ENCODE peak calls at places on chromosome 11, in eight cellular contexts. C is IMR-90, S is GM12878, K is transverse colon, A is body of pancreas, Q is H1, E is prostate gland, N is stomach. O is an unnamed sample.

GRCh38 chr11:74257934-74258553 is 53.4 kb downstream of the P4HA3 start:
- DNase-seq in E (peak; percentile 65), A (peak; percentile 58), C (peak; percentile 82), K (peak; percentile 39), Q (no peak), S (no peak), N (peak; percentile 71), O (peak; percentile 62)

GRCh38 chr11:1194977-1195689 is 27.7 kb upstream of the MUC5B start:
- DNase-seq in Q (no peak), S (no peak), K (peak; percentile 4), N (peak; percentile 26), A (no peak), E (no peak), C (no peak), O (peak; percentile 8)

GRCh38 chr11:12330491-12331231 is 46.7 kb upstream of the PARVA start:
- DNase-seq in C (peak; percentile 7), S (no peak), A (peak; percentile 19), N (no peak), Q (no peak), E (no peak), K (no peak), O (no peak)

GRCh38 chr11:133306019-133306418 is 226.3 kb downstream of the OPCML start:
- DNase-seq in N (no peak), K (no peak), C (no peak), S (no peak), A (no peak), E (no peak), Q (no peak), O (no peak)

GRCh38 chr11:100557830-100558611 is 129.1 kb upstream of the ARHGAP42 start:
- DNase-seq in E (no peak), N (no peak), Q (no peak), K (no peak), S (no peak), C (peak; percentile 63), A (no peak), O (no peak)

GRCh38 chr11:35335226-35335625 is 84.1 kb downstream of the SLC1A2 start:
- DNase-seq in N (no peak), S (no peak), Q (no peak), C (no peak), K (no peak), A (no peak), E (no peak), O (no peak)

GRCh38 chr11:33912405-33913361 is 20.8 kb upstream of the LMO2 start:
- DNase-seq in A (no peak), K (no peak), S (peak; percentile 82), N (no peak), Q (no peak), C (peak; percentile 90), E (no peak), O (no peak)

GRCh38 chr11:34523053-34523452 is 9.5 kb upstream of the ELF5 start:
- DNase-seq in S (no peak), E (no peak), A (no peak), N (no peak), K (no peak), C (no peak), Q (no peak), O (no peak)

GRCh38 chr11:105045897-105046296 is 762 bp upstream of the CARD16 start:
- DNase-seq in C (no peak), N (no peak), S (no peak), A (no peak), Q (no peak), E (no peak), K (no peak), O (no peak)

GRCh38 chr11:119895981-119896380 is 167.0 kb upstream of the NECTIN1 start:
- DNase-seq in N (no peak), A (no peak), K (no peak), S (no peak), E (no peak), Q (no peak), C (no peak), O (no peak)

GRCh38 chr11:2741377-2742131 is 41.8 kb upstream of the KCNQ1OT1 start:
- DNase-seq in A (no peak), N (no peak), Q (no peak), C (peak; percentile 74), S (no peak), E (no peak), K (no peak), O (peak; percentile 69)

GRCh38 chr11:112290462-112290894 is 29.8 kb upstream of the PLET1 start:
- DNase-seq in S (no peak), Q (no peak), A (no peak), C (no peak), K (no peak), E (no peak), N (no peak), O (no peak)

GRCh38 chr11:47858169-47858543 is 10.0 kb upstream of the NUP160 start:
- DNase-seq in E (no peak), K (no peak), S (no peak), N (no peak), C (peak; percentile 72), Q (no peak), A (no peak), O (no peak)

GRCh38 chr11:1748467-1749019 is 1.9 kb downstream of the IFITM10 start:
- DNase-seq in E (no peak), K (no peak), S (no peak), Q (no peak), C (no peak), A (no peak), N (no peak), O (no peak)

GRCh38 chr11:76688146-76688545 is 17.6 kb upstream of the LRRC32 start:
- DNase-seq in S (no peak), K (no peak), Q (no peak), C (no peak), N (no peak), E (no peak), A (no peak), O (no peak)

GRCh38 chr11:103850419-103851165 is 185.8 kb upstream of the DDI1 start:
- DNase-seq in C (peak; percentile 36), S (no peak), A (no peak), E (no peak), N (no peak), Q (no peak), K (no peak), O (no peak)

GRCh38 chr11:64268028-64268686 is 16.3 kb downstream of the BAD start:
- DNase-seq in S (no peak), N (no peak), K (no peak), C (no peak), A (no peak), E (peak; percentile 31), Q (no peak), O (no peak)

GRCh38 chr11:64268687-64269379 is 15.6 kb downstream of the BAD start:
- DNase-seq in A (peak; percentile 83), E (no peak), N (peak; percentile 69), Q (no peak), C (peak; percentile 48), K (peak; percentile 75), S (no peak), O (peak; percentile 93)

GRCh38 chr11:64275031-64275800 is 9.2 kb downstream of the BAD start:
- DNase-seq in K (no peak), Q (no peak), S (no peak), C (no peak), N (no peak), E (no peak), A (no peak), O (no peak)

GRCh38 chr11:64269380-64270234 is 14.9 kb downstream of the BAD start:
- DNase-seq in K (peak; percentile 98), Q (peak; percentile 98), C (peak; percentile 100), N (peak; percentile 98), E (peak; percentile 99), S (peak; percentile 98), A (peak; percentile 99), O (peak; percentile 99)

DNA sequence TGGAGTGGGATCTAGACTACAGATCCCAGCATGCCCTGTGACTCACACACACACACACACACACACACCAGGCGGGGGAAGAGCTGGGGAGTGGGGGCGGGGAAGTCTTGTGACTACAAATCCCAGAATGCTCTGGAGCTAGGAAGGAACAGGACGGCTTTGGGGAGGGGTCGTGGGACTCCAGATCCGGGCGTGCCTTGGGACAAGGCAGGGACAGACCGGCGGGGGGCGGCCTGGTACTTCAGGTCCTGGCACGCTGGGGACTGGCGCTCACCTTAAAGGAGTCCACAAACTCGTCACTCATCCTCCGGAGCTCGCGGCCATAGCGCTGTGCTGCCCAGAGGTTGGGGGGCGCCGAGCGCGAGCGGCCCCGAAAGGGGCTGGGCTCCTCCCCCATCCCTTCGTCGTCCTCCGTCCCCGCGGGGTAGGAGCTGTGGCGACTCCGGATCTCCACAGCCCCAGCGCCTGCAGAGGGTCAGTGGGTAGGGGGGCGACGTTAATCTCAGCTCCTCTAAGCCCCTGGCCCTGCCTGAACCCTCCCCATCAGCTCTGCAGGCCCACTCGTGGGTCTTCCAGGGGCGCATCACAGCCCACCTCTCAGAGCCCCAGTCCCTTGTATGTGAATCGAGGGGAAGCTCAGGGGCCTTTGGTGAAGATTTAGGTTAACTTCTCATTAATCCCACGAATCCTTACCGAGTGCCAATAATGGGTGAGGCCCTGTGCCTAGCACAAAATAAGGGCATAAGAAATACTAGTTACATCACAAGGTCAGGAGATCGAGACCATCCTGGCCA is 12.9 kb downstream of the BAD start:
- DNase-seq in Q (peak; percentile 89), A (peak; percentile 95), N (peak; percentile 92), K (peak; percentile 93), C (peak; percentile 92), E (peak; percentile 94), S (peak; percentile 77), O (peak; percentile 93)
- TF ChIP-seq POLR2A in Q (no peak), A (no peak), N (no peak), K (peak; percentile 54), C (peak; percentile 62), E (peak; percentile 41), S (peak; percentile 72), O (peak; percentile 50)

DNA sequence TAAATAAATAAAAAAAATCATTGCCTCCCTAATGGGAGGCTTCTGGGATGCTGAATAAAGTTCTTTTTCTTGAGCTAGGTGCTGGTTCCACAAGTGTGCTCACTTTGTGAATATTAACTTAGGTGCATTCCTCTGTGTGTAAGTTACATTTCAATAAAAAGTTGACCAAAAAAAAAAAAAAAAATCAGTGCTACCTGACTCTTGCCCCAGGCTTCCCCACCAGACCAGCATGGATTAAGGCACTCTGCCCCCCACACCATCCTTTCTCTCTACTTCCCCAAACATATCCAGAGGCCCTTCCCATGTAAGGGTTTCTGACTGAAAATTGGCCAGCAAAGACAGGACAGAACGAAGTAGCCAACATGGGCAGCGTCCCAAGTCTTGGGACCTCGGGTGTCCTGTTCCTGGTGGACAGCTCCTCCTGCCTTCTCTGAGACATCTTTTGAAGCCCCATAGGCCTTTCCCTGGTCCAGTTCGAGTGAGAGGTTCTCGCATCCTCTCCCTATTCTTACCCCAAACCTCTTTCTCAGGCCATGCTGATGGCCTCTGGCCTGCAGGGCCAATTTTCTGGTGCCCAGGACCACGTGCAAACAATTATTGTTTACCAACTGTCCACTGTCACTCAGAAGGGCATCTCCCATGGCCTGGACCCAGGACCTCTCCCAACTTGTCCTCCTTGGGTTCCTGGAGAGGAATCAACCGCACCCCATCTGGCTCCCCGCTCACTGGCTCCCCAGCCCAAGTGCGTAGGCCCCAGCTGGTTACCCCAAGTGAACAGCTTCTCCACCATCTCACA is 14.9 kb upstream of the KCTD14 start:
- DNase-seq in K (no peak), N (no peak), S (no peak), A (peak; percentile 19), Q (no peak), C (no peak), E (no peak), O (no peak)
- TF ChIP-seq CTCF in K (no peak), N (no peak), S (no peak), A (no peak), Q (no peak), C (no peak), E (no peak), O (no peak)

GRCh38 chr11:123241874-123242538 is 47.0 kb upstream of the CLMP start:
- DNase-seq in C (no peak), Q (no peak), S (no peak), A (no peak), K (no peak), N (no peak), E (no peak), O (no peak)
- H3K9me3 ChIP-seq in C (no peaks in the 10 kb centered on the region), Q (no peaks in the 10 kb centered on the region), S (no peaks in the 10 kb centered on the region), A (no peaks in the 10 kb centered on the region), K (no peaks in the 10 kb centered on the region), N (no peaks in the 10 kb centered on the region), E (no peaks in the 10 kb centered on the region), O (no peaks in the 10 kb centered on the region)

GRCh38 chr11:69382131-69383128 is 88.5 kb downstream of the MYEOV start:
- DNase-seq in K (peak; percentile 32), C (no peak), N (peak; percentile 27), E (no peak), S (peak; percentile 36), Q (no peak), A (no peak), O (no peak)
- TF ChIP-seq POLR2A in K (no peak), C (no peak), N (no peak), E (no peak), S (no peak), Q (no peak), A (no peak), O (no peak)